ENCODE peak calls at places on chromosomes 11 and 22, in nine cellular contexts. L is AG04450; X is CD8-positive, alpha-beta T cell; V is IMR-90; G is upper lobe of left lung; S is heart right ventricle; I is osteoblast; P is RWPE2; Y is adrenal gland. E is an unnamed sample. For H3K27me3, the result is how much of the 10 kb centered on the place peaks cover.

GRCh38 chr11:115819014-115819413 is 314.8 kb upstream of the CADM1 start:
- DNase-seq in G (no peak), V (peak), L (peak), S (no peak), P (no peak), I (no peak), Y (no peak), X (no peak), E (no peak)

GRCh38 chr11:65861533-65862183 is 1.4 kb downstream of the MUS81 start:
- DNase-seq in V (no peak), G (no peak), X (no peak), S (peak), I (peak), Y (peak), P (peak), L (no peak), E (no peak)

GRCh38 chr22:29713156-29713715 is 6.6 kb upstream of the CABP7 start:
- DNase-seq in I (peak), S (no peak), X (no peak), Y (no peak), V (no peak), L (no peak), P (no peak), G (no peak), E (no peak)

GRCh38 chr22:29883045-29883830 is at the start of gene MTMR3:
- DNase-seq in P (peak), S (peak), V (peak), I (peak), Y (peak), X (peak), L (peak), G (peak), E (peak)

GRCh38 chr11:76654310-76654851 is 16.2 kb downstream of the LRRC32 start:
- DNase-seq in V (peak), X (no peak), I (peak), L (peak), Y (no peak), P (no peak), S (peak), G (no peak), E (peak)

GRCh38 chr22:33544707-33545106 is 375.6 kb downstream of the LARGE1 start:
- DNase-seq in X (no peak), P (no peak), S (no peak), I (peak), L (no peak), Y (no peak), G (no peak), V (peak), E (peak)

GRCh38 chr11:446886-447285 is 3.2 kb upstream of the PTDSS2 start:
- DNase-seq in L (no peak), I (peak), X (no peak), Y (no peak), S (no peak), V (no peak), P (peak), G (no peak), E (no peak)

GRCh38 chr11:126917531-126918204 is 82.9 kb downstream of the KIRREL3 start:
- DNase-seq in S (no peak), I (peak), L (peak), V (peak), P (no peak), Y (no peak), X (no peak), G (no peak), E (no peak)

GRCh38 chr22:33579448-33580093 is 340.7 kb downstream of the LARGE1 start:
- DNase-seq in G (no peak), X (peak), Y (peak), S (peak), L (no peak), V (peak), I (peak), P (no peak), E (peak)

GRCh38 chr11:17230867-17231851 is 23.4 kb upstream of the PIK3C2A start:
- DNase-seq in V (no peak), I (no peak), Y (no peak), G (no peak), X (no peak), S (no peak), P (no peak), L (no peak), E (no peak)

GRCh38 chr11:58999291-58999680 is 60.0 kb downstream of the GLYATL1 start:
- DNase-seq in S (no peak), Y (no peak), I (no peak), L (no peak), V (no peak), P (no peak), X (no peak), G (no peak), E (no peak)

GRCh38 chr11:75421035-75421602 is 11.9 kb downstream of the KLHL35 start:
- DNase-seq in L (no peak), Y (no peak), S (no peak), X (no peak), V (no peak), I (peak), G (no peak), P (no peak), E (no peak)

GRCh38 chr11:127919206-127920000 is 668.0 kb downstream of the ETS1 start:
- DNase-seq in I (no peak), G (no peak), S (no peak), P (no peak), Y (no peak), L (peak), X (no peak), V (peak), E (peak)

GRCh38 chr11:78654071-78654470 is 79.4 kb upstream of the NARS2 start:
- DNase-seq in L (no peak), X (no peak), V (no peak), P (no peak), I (no peak), S (no peak), G (no peak), Y (no peak), E (no peak)

GRCh38 chr11:119207300-119207570 is 1.1 kb downstream of the CBL start:
- DNase-seq in X (no peak), V (no peak), S (no peak), I (no peak), G (no peak), P (no peak), L (no peak), Y (no peak), E (no peak)

GRCh38 chr22:38272373-38273134 is at the start of gene TMEM184B:
- DNase-seq in L (no peak), S (peak), G (peak), I (peak), Y (peak), V (peak), X (peak), P (no peak), E (peak)

GRCh38 chr11:84906995-84907394 is 720.1 kb downstream of the DLG2 start:
- DNase-seq in G (no peak), L (peak), S (no peak), P (no peak), Y (no peak), I (no peak), V (peak), X (no peak), E (no peak)

GRCh38 chr11:65212226-65212801 is 30.6 kb downstream of the CAPN1 start:
- DNase-seq in L (no peak), X (no peak), S (no peak), P (no peak), G (no peak), I (peak), Y (no peak), V (no peak), E (no peak)

GRCh38 chr11:85923455-85923854 is 68.3 kb downstream of the CCDC83 start:
- DNase-seq in X (no peak), I (no peak), Y (no peak), V (no peak), S (no peak), P (no peak), L (no peak), G (no peak), E (no peak)

GRCh38 chr11:78229106-78229505 is 40.4 kb downstream of the USP35 start:
- DNase-seq in I (no peak), Y (no peak), X (no peak), G (no peak), S (no peak), P (no peak), L (no peak), V (no peak), E (no peak)

GRCh38 chr22:45804986-45805325 is 133.3 kb downstream of the ATXN10 start:
- DNase-seq in S (no peak), Y (no peak), G (no peak), P (no peak), V (peak), I (no peak), L (peak), X (no peak), E (peak)

GRCh38 chr11:106389096-106389495 is 311.6 kb downstream of the AASDHPPT start:
- DNase-seq in G (no peak), X (no peak), V (peak), Y (no peak), P (no peak), S (no peak), I (no peak), L (no peak), E (peak)

GRCh38 chr11:66184728-66185127 is 83.7 kb upstream of the RAB1B start:
- DNase-seq in V (no peak), P (no peak), I (no peak), X (no peak), L (no peak), S (no peak), Y (no peak), G (no peak), E (no peak)

GRCh38 chr22:39309364-39309861 is 10.0 kb downstream of the RPL3 start:
- DNase-seq in V (no peak), G (peak), L (no peak), Y (no peak), I (peak), P (peak), S (no peak), X (no peak), E (no peak)
- TF ChIP-seq CTCF in V (no peak), G (no peak), L (peak), Y (no peak), I (no peak), P (peak), S (no peak), X (no peak), E (peak)

GRCh38 chr11:71062199-71062598 is 190.2 kb downstream of the SHANK2 start:
- DNase-seq in S (no peak), V (no peak), I (no peak), X (no peak), Y (no peak), G (no peak), P (no peak), L (no peak), E (no peak)
- H3K27me3 ChIP-seq in S (under half), V (under half), I (under half), X (under half), Y (under half), G (under half), P (under half), L (under half), E (under half)

DNA sequence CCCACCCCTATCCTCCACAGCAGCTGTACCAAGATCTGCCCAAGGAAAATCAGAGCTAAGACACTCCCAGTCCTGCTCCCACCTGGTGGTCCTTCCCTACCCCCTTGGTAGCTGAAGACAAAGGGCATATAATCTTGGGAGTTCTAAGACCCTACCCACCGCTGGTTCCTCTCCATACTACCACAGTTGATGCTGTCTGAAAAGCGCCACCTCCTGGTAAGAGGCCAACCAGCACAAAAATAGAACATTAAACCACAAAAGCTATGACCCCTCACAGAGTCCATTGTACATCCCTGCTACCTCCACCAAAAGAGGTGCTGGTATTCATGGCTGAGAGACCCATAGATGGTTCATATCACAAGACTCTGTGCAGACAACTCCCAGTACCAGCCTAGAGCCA is 161.5 kb upstream of the ARHGAP42 start:
- DNase-seq in X (no peak), P (no peak), Y (no peak), I (no peak), V (no peak), L (no peak), S (no peak), G (no peak), E (no peak)
- TF ChIP-seq CTCF in X (no peak), P (no peak), Y (no peak), I (no peak), V (peak), L (peak), S (no peak), G (no peak), E (no peak)

GRCh38 chr22:49393526-49393925 is 434.1 kb downstream of the BRD1 start:
- DNase-seq in P (no peak), I (no peak), Y (no peak), S (no peak), V (no peak), L (no peak), X (no peak), G (no peak), E (no peak)

GRCh38 chr22:49396817-49397216 is 430.9 kb downstream of the BRD1 start:
- DNase-seq in G (no peak), I (no peak), L (no peak), X (no peak), S (no peak), Y (no peak), P (no peak), V (no peak), E (no peak)

GRCh38 chr22:49398115-49398514 is 429.6 kb downstream of the BRD1 start:
- DNase-seq in X (no peak), P (no peak), S (no peak), G (peak), V (no peak), Y (no peak), L (no peak), I (no peak), E (no peak)

GRCh38 chr22:49394116-49394785 is 433.4 kb downstream of the BRD1 start:
- DNase-seq in Y (no peak), L (no peak), S (no peak), I (no peak), P (no peak), X (no peak), G (no peak), V (no peak), E (no peak)

DNA sequence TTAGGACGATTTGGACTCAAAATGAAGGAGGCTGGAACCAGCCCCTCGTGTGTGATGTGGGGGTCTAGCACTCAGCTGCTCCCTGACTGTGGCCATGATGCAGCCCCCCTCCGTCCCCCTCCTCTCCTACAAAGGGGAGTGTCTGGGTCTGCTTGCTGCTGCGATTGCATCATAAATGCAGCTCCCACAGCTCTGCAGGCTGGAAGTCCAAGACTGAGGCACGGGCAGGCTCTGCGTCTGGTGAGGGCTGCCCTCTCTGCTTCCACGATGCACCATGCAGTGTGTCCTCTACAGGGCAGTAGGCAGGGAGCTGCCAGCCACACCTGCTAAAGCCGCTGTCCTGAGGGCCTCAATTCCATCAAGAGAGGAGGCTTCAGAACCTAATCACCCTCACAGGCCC is 432.1 kb downstream of the BRD1 start:
- DNase-seq in X (no peak), V (no peak), P (no peak), L (no peak), Y (no peak), G (no peak), S (no peak), I (no peak), E (no peak)
- H3K27me3 ChIP-seq in X (under half), V (under half), P (under half), L (under half), Y (under half), G (under half), S (under half), I (under half), E (under half)

GRCh38 chr22:43186272-43187170 is at the start of gene TTLL12:
- DNase-seq in P (no peak), G (peak), L (no peak), I (peak), V (peak), S (peak), Y (peak), X (peak), E (peak)
- TF ChIP-seq CTCF in P (no peak), G (no peak), L (no peak), I (no peak), V (no peak), S (no peak), Y (no peak), X (no peak), E (no peak)

GRCh38 chr11:2891291-2891690 is 5.7 kb upstream of the CDKN1C start:
- DNase-seq in V (no peak), L (no peak), S (no peak), I (no peak), P (no peak), Y (no peak), X (no peak), G (no peak), E (peak)
- H3K27me3 ChIP-seq in V (under half), L (under half), S (under half), I (under half), P (under half), Y (under half), X (under half), G (under half), E (under half)

GRCh38 chr22:19914201-19914943 is 27.2 kb upstream of the COMT start:
- DNase-seq in X (no peak), Y (no peak), P (no peak), V (no peak), L (no peak), I (peak), G (no peak), S (no peak), E (no peak)

GRCh38 chr22:19913337-19913936 is 28.1 kb upstream of the COMT start:
- DNase-seq in Y (no peak), X (no peak), V (no peak), G (no peak), L (no peak), P (no peak), I (peak), S (no peak), E (no peak)

GRCh38 chr22:19910180-19910744 is 31.3 kb upstream of the COMT start:
- DNase-seq in I (no peak), S (no peak), V (no peak), G (no peak), X (no peak), Y (no peak), P (no peak), L (no peak), E (no peak)

GRCh38 chr22:19911540-19912235 is 29.9 kb upstream of the COMT start:
- DNase-seq in S (no peak), L (no peak), Y (no peak), V (no peak), I (peak), G (no peak), X (no peak), P (no peak), E (no peak)

DNA sequence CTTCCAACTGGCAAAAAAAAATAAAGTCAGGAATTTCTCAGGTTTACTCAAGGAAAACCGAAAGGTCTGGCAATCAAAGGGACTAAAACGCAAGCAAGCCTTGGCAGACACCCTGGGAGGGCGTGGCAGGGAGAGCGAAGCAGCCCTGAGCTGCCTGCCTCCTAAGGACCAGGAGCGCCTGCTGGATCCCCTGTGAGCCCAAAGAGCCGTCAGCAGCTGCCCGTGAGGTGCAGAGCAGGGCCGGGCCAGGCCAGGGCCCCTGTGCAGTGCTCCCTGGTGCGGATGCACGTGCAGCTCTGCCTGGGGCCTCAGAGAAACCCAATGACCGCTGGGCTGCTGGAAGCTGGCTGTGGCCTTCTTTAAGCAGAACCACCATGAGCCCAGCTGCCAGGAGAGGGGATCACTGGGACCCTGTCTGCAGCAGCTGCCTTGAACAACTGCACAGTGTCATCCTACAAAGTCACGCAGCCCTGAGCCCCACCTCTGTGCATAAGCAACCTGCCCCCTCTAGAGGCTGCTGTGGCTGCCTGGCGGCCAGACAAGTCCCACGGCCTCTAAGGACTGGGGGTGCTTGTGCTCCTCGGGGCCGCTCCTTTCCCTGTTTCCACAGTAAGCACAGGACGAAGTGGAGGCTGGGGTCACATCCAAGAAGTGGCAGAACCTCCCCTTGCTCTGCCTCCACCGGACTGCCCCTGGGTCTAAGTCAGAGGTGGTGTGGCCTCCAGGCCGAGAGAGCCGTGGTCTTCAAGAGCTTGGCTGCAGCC is 29.2 kb upstream of the COMT start:
- DNase-seq in I (peak), P (no peak), S (no peak), V (no peak), G (no peak), Y (no peak), X (no peak), L (no peak), E (no peak)
- TF ChIP-seq CTCF in I (no peak), P (no peak), S (no peak), V (peak), G (no peak), Y (no peak), X (no peak), L (no peak), E (no peak)

GRCh38 chr22:22406445-22406844 is 102.1 kb downstream of the ZNF280B start:
- DNase-seq in L (no peak), G (no peak), X (no peak), I (no peak), V (no peak), P (no peak), S (no peak), Y (no peak), E (no peak)
- H3K27me3 ChIP-seq in L (under half), G (under half), X (under half), I (under half), V (under half), P (under half), S (under half), Y (under half), E (under half)

GRCh38 chr22:20009582-20010306 is 6.9 kb downstream of the ARVCF start:
- DNase-seq in S (no peak), V (no peak), L (no peak), G (no peak), I (peak), P (no peak), X (no peak), Y (no peak), E (no peak)

GRCh38 chr22:20011123-20011992 is 5.3 kb downstream of the ARVCF start:
- DNase-seq in P (no peak), Y (no peak), G (no peak), X (no peak), S (no peak), I (peak), V (no peak), L (no peak), E (no peak)

GRCh38 chr22:20010307-20011122 is 6.1 kb downstream of the ARVCF start:
- DNase-seq in S (no peak), I (peak), X (no peak), L (no peak), V (no peak), G (no peak), P (no peak), Y (no peak), E (no peak)

GRCh38 chr22:20008221-20008995 is 8.2 kb downstream of the ARVCF start:
- DNase-seq in X (no peak), I (peak), S (no peak), G (no peak), L (no peak), Y (no peak), P (no peak), V (no peak), E (no peak)

GRCh38 chr22:20009018-20009482 is 7.6 kb downstream of the ARVCF start:
- DNase-seq in V (no peak), P (no peak), L (no peak), X (no peak), S (no peak), G (no peak), I (peak), Y (no peak), E (no peak)
- TF ChIP-seq CTCF in V (no peak), P (no peak), L (no peak), X (no peak), S (no peak), G (no peak), I (no peak), Y (no peak), E (no peak)

GRCh38 chr11:44345781-44346180 is 35.8 kb upstream of the ALX4 start:
- DNase-seq in G (peak), I (no peak), S (no peak), X (no peak), V (no peak), Y (no peak), L (no peak), P (no peak), E (no peak)
- H3K27me3 ChIP-seq in G (under half), I (under half), S (under half), X (under half), V (under half), Y (under half), L (under half), P (under half), E (under half)

E was measured in cardiac muscle cell.